ENCODE peak calls at places on chromosomes 12 and 14, in four cellular contexts. L is H1, O is HepG2, G is K562. B is an unnamed sample.

GRCh38 chr12:53219116-53219955 is 12.3 kb upstream of the ITGB7 start:
- DNase-seq in L (no peak), O (no peak), G (peak; percentile 46), B (peak; percentile 58)

GRCh38 chr14:23883684-23884540 is 69.7 kb upstream of the DHRS4 start:
- DNase-seq in L (no peak), O (peak; percentile 100), G (no peak), B (no peak)

GRCh38 chr14:95222151-95222631 is 64.9 kb upstream of the DICER1 start:
- DNase-seq in L (no peak), O (peak; percentile 6), G (no peak), B (no peak)

GRCh38 chr12:29309320-29309902 is 71.6 kb downstream of the ERGIC2 start:
- DNase-seq in L (no peak), O (no peak), G (peak; percentile 8), B (peak; percentile 8)

GRCh38 chr12:92424338-92424737 is 278.5 kb upstream of the PLEKHG7 start:
- DNase-seq in L (peak; percentile 38), O (no peak), G (no peak), B (peak; percentile 77)

GRCh38 chr12:123106640-123107359 is 44.1 kb downstream of the PITPNM2 start:
- DNase-seq in L (no peak), O (no peak), G (peak; percentile 70), B (peak; percentile 5)

GRCh38 chr14:71121711-71122110 is 214.5 kb downstream of the PCNX1 start:
- DNase-seq in L (no peak), O (no peak), G (no peak), B (no peak)

GRCh38 chr14:95330591-95331370 is 11.1 kb upstream of the CLMN start:
- DNase-seq in L (no peak), O (no peak), G (no peak), B (no peak)

GRCh38 chr14:102507026-102507860 is 2.3 kb downstream of the ANKRD9 start:
- DNase-seq in L (no peak), O (no peak), G (no peak), B (no peak)

GRCh38 chr12:85253823-85254222 is 26.2 kb upstream of the ALX1 start:
- DNase-seq in L (no peak), O (no peak), G (no peak), B (no peak)

GRCh38 chr12:123389560-123390351 is 5.8 kb downstream of the KMT5A start:
- DNase-seq in L (no peak), O (peak; percentile 45), G (peak; percentile 61), B (peak; percentile 25)

GRCh38 chr14:36423430-36423829 is 96.6 kb downstream of the NKX2-1 start:
- DNase-seq in L (no peak), O (no peak), G (no peak), B (no peak)

GRCh38 chr12:3313655-3314305 is 177.2 kb upstream of the PRMT8 start:
- DNase-seq in L (no peak), O (peak; percentile 40), G (peak; percentile 22), B (peak; percentile 20)

DNA sequence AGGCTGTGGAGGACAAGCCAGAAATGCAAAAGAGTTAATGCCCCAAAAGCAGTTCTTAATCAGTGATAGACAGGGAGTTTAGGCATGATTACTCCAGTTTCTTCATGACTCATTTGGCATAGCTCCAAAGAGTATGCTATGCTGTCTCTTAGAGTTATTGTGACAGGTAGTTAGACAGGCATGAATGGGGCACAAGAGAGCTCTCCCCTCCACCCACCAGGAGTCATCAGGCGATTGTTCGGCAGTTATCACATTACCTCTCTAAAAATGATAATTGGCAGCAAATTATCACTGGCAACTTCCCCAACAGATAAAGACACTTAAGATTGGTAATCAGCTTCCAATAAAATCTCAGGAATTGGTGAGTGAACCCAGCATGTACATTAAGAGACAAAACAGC is 320.1 kb downstream of the DAD1 start:
- DNase-seq in L (no peak), O (no peak), G (no peak), B (no peak)
- H2AFZ ChIP-seq in L (no peak overlapping the region), O (no peak overlapping the region), G (no peak overlapping the region), B (no peak overlapping the region)

DNA sequence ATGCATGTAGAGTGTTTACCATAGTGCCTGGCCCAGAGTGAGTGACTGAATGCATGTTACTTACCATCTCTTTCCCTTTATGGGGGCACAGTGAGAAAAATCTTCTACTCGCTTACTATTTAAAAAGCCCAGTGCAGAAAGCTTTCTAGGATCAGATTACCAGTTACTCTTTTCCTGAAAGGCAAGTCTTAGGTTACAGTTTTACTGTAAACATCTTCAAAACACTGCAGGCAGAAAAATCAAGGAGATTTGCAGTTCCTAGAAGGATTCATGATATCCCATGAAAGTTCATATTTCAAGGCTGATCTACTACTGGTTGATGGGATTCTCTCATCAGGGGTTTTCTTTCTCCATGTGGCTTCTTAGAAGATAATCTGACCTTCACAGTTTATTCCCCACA is 29.3 kb upstream of the DAAM1 start:
- DNase-seq in L (no peak), O (no peak), G (no peak), B (no peak)
- TF ChIP-seq JUN in L (no peak), O (no peak), G (no peak), B (no peak)

GRCh38 chr12:79934309-79935020 is 432 bp downstream of the PPP1R12A start:
- DNase-seq in L (peak; percentile 9), O (peak; percentile 17), G (peak; percentile 52), B (no peak)
- H2AFZ ChIP-seq in L (peak overlapping the region; percentile 94), O (no peak overlapping the region), G (peak overlapping the region; percentile 83), B (peak overlapping the region; percentile 29)

GRCh38 chr12:6016756-6017155 is 71.7 kb upstream of the ANO2 start:
- DNase-seq in L (no peak), O (no peak), G (no peak), B (no peak)
- TF ChIP-seq JUN in L (no peak), O (no peak), G (no peak), B (no peak)

GRCh38 chr12:69906411-69907216 is 81.6 kb downstream of the MYRFL start:
- DNase-seq in L (no peak), O (no peak), G (no peak), B (no peak)

GRCh38 chr12:69904761-69905160 is 79.7 kb downstream of the MYRFL start:
- DNase-seq in L (no peak), O (no peak), G (no peak), B (no peak)

GRCh38 chr12:69903548-69903947 is 78.5 kb downstream of the MYRFL start:
- DNase-seq in L (no peak), O (no peak), G (no peak), B (no peak)

GRCh38 chr12:69908208-69908607 is 83.2 kb downstream of the MYRFL start:
- DNase-seq in L (no peak), O (no peak), G (no peak), B (peak; percentile 97)

DNA sequence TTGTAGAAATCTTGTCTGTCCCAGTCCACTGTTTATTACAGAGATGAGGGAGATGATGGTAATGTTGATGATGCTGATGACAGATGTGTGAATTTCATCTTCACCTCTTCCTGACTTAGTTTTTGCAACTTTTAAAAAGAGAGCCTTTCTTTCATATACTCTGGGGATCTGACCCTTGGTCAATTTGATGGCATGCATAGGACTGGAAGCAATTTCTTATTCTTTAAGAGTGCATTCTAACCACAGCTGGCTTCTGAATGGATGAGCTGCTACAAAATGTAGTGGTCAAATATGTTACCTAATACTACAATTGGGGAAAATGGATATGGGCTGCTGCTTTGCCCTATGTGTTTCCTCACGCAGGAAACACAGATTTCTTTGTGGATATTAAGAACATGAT is 80.8 kb downstream of the MYRFL start:
- DNase-seq in L (no peak), O (no peak), G (no peak), B (no peak)
- H2AFZ ChIP-seq in L (no peak overlapping the region), O (no peak overlapping the region), G (no peak overlapping the region), B (no peak overlapping the region)

GRCh38 chr14:78595797-78596196 is 425.6 kb downstream of the NRXN3 start:
- DNase-seq in L (no peak), O (no peak), G (no peak), B (peak; percentile 5)

GRCh38 chr14:78598046-78598652 is 428.0 kb downstream of the NRXN3 start:
- DNase-seq in L (peak; percentile 53), O (peak; percentile 44), G (peak; percentile 59), B (peak; percentile 58)

DNA sequence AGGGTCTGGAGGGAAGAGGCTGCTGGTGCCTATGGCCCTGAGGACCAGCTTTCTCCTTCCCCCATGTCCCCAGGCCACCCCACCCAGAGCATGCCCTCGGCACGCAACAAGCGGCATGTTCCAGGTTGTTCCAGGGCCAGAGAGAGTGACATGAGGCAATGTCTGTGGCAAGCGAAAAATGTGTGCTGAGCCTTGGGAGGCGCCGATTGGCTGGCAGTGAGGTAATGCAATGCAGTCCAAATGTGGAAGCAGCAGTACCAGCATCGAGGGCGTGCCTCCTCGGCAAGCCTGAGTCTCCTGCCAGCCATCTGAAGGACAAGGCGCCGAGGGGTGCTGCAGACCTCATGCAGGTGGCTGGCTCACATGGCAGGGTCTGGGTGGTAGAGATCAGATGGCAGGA is 423.8 kb downstream of the NRXN3 start:
- DNase-seq in L (no peak), O (no peak), G (no peak), B (no peak)
- TF ChIP-seq JUN in L (no peak), O (no peak), G (no peak), B (no peak)

GRCh38 chr14:105491366-105492006 is 440 bp downstream of the TEDC1 start:
- DNase-seq in L (no peak), O (peak; percentile 77), G (peak; percentile 95), B (peak; percentile 65)
- H2AFZ ChIP-seq in L (no peak overlapping the region), O (no peak overlapping the region), G (peak overlapping the region; percentile 90), B (peak overlapping the region; percentile 69)

DNA sequence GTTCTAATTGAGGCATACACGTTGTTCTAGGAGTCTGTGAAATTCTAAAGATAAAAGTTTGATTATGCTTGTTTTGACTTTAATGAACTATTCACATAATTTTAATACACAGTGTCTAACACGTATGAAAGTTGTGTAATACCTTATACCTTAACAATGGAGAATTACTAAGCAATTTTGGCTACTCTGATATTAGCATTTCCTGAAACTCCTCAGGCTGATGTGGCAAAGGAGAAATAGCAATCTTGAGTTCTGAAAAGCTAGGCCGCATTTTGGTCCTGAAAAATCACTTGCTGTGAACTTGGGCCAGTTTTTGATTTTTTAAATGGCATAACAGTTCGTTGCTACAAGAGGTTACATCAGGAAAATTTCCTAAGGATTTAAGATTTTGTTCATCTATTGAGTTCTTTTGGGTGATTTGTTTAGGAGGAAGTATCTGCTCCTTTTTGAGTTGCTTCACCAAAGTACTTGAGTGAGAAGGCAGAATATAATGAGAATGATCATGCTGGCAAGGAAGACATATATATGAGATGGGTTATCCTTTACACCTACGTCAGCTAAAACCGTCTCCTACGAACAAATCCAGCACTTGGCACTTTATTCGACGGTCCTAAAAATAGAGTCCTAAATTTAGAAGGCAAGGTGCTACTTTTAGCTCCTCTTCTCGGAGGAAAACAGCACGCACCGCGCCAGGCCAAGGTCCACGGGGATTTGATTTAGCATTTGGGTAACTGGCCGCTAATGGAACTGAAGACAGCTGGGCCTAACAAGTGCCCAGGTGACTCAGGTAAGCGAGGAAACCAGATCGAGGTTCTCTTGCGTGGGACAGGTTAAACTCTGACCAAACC is 32.2 kb downstream of the MIA2 start:
- DNase-seq in L (no peak), O (no peak), G (no peak), B (peak; percentile 60)
- TF ChIP-seq JUN in L (no peak), O (no peak), G (no peak), B (no peak)

GRCh38 chr12:68470664-68471328 is 138.6 kb upstream of the MDM1 start:
- DNase-seq in L (no peak), O (no peak), G (no peak), B (no peak)

GRCh38 chr12:68467514-68467913 is 135.4 kb upstream of the MDM1 start:
- DNase-seq in L (no peak), O (no peak), G (no peak), B (no peak)

GRCh38 chr12:68462799-68463198 is 130.6 kb upstream of the MDM1 start:
- DNase-seq in L (no peak), O (no peak), G (no peak), B (no peak)

GRCh38 chr12:68469136-68469535 is 137.0 kb upstream of the MDM1 start:
- DNase-seq in L (no peak), O (no peak), G (no peak), B (no peak)

GRCh38 chr12:68468036-68468435 is 135.9 kb upstream of the MDM1 start:
- DNase-seq in L (no peak), O (no peak), G (no peak), B (no peak)
- H2AFZ ChIP-seq in L (no peak overlapping the region), O (no peak overlapping the region), G (peak overlapping the region; percentile 53), B (no peak overlapping the region)